ENCODE peak calls at places on chromosome 15, in five cellular contexts. K is K562, F is GM23338, X is SK-N-SH, W is HepG2. A is an unnamed sample.

GRCh38 chr15:77035999-77036471 is 34.9 kb downstream of the TSPAN3 start:
- DNase-seq in K (no peak), F (no peak), X (peak), W (no peak), A (no peak)

GRCh38 chr15:69604050-69604378 is 151.4 kb downstream of the RPLP1 start:
- DNase-seq in K (no peak), F (peak), X (no peak), W (peak), A (peak)

GRCh38 chr15:34799149-34799824 is 3.9 kb upstream of the ACTC1 start:
- DNase-seq in K (peak), F (peak), X (peak), W (no peak), A (no peak)

GRCh38 chr15:34726407-34727100 is 28.2 kb downstream of the GJD2 start:
- DNase-seq in K (no peak), F (peak), X (no peak), W (no peak), A (no peak)

GRCh38 chr15:91885714-91886265 is 32.3 kb downstream of the SLCO3A1 start:
- DNase-seq in K (no peak), F (peak), X (peak), W (no peak), A (no peak)

GRCh38 chr15:37099321-37100108 is 834 bp downstream of the MEIS2 start:
- DNase-seq in K (peak), F (peak), X (peak), W (peak), A (peak)

GRCh38 chr15:35958021-35958420 is 412.1 kb upstream of the DPH6 start:
- DNase-seq in K (no peak), F (no peak), X (peak), W (no peak), A (no peak)

GRCh38 chr15:98876461-98877369 is 130.9 kb downstream of the PGPEP1L start:
- DNase-seq in K (no peak), F (no peak), X (no peak), W (no peak), A (no peak)

GRCh38 chr15:100007609-100008008 is 274.4 kb upstream of the LYSMD4 start:
- DNase-seq in K (no peak), F (no peak), X (no peak), W (no peak), A (no peak)

GRCh38 chr15:60479361-60479684 is 381 bp upstream of the ICE2 start:
- DNase-seq in K (no peak), F (no peak), X (no peak), W (no peak), A (no peak)

GRCh38 chr15:84955089-84955848 is 26.4 kb upstream of the PDE8A start:
- DNase-seq in K (peak), F (peak), X (peak), W (peak), A (peak)

GRCh38 chr15:26261966-26262365 is 398.8 kb upstream of the ATP10A start:
- DNase-seq in K (no peak), F (no peak), X (no peak), W (no peak), A (no peak)

GRCh38 chr15:77012868-77013267 is 17.9 kb downstream of the PSTPIP1 start:
- DNase-seq in K (no peak), F (no peak), X (no peak), W (no peak), A (no peak)

GRCh38 chr15:62505761-62506160 is 340.7 kb upstream of the C2CD4B start:
- DNase-seq in K (no peak), F (no peak), X (no peak), W (no peak), A (no peak)

GRCh38 chr15:59180946-59181345 is 25.7 kb upstream of the LDHAL6B start:
- DNase-seq in K (no peak), F (no peak), X (no peak), W (no peak), A (no peak)

GRCh38 chr15:100980410-100981046 is 61.4 kb downstream of the LRRK1 start:
- DNase-seq in K (no peak), F (no peak), X (no peak), W (no peak), A (no peak)

GRCh38 chr15:68687136-68687735 is 108.4 kb downstream of the CORO2B start:
- DNase-seq in K (no peak), F (no peak), X (no peak), W (no peak), A (no peak)

GRCh38 chr15:96232335-96232734 is 98.2 kb upstream of the NR2F2 start:
- DNase-seq in K (no peak), F (no peak), X (no peak), W (no peak), A (no peak)

GRCh38 chr15:96474274-96474673 is 143.8 kb downstream of the NR2F2 start:
- DNase-seq in K (no peak), F (no peak), X (peak), W (no peak), A (no peak)

GRCh38 chr15:99476413-99477222 is 89.2 kb upstream of the MEF2A start:
- DNase-seq in K (no peak), F (no peak), X (peak), W (peak), A (no peak)

GRCh38 chr15:39774688-39775267 is 7.9 kb downstream of the FSIP1 start:
- DNase-seq in K (no peak), F (no peak), X (no peak), W (no peak), A (no peak)
- TF ChIP-seq REST in K (no peak), F (no peak), X (no peak), W (no peak), A (no peak)

GRCh38 chr15:49718234-49718633 is 97.4 kb downstream of the DTWD1 start:
- DNase-seq in K (no peak), F (no peak), X (no peak), W (no peak), A (no peak)
- H2AFZ ChIP-seq in K (no peak), F (no peak), X (no peak), W (no peak), A (no peak)

GRCh38 chr15:81330351-81331085 is 6.6 kb upstream of the STARD5 start:
- DNase-seq in K (no peak), F (no peak), X (no peak), W (no peak), A (no peak)

GRCh38 chr15:81327526-81327925 is 3.6 kb upstream of the STARD5 start:
- DNase-seq in K (no peak), F (no peak), X (no peak), W (no peak), A (no peak)

GRCh38 chr15:81326466-81327212 is 2.7 kb upstream of the STARD5 start:
- DNase-seq in K (no peak), F (no peak), X (no peak), W (no peak), A (no peak)

GRCh38 chr15:81331600-81331999 is 7.7 kb upstream of the STARD5 start:
- DNase-seq in K (peak), F (no peak), X (no peak), W (no peak), A (no peak)

DNA sequence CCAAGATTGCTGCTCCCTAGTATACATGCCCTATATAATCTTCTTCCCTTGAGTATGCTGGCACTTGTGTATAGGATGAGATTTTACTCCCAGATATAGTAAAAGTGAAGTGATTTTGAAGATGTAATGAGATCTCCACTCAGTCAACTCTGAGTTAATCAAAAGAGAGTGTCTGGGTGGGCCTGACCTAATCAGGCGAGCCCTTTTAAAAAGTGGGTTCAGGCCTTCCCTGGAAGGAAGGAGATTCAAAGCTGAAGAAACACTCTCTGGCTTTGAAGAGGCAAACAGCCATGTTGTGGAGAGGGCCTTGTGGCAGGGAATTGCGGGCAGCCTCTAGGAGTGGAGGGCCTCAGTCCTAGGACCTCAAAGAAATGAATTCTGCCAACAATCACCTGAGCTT is 5.5 kb upstream of the STARD5 start:
- DNase-seq in K (no peak), F (no peak), X (no peak), W (no peak), A (no peak)
- TF ChIP-seq REST in K (no peak), F (no peak), X (no peak), W (no peak), A (no peak)

GRCh38 chr15:81235276-81235675 is 38.6 kb downstream of the IL16 start:
- DNase-seq in K (no peak), F (no peak), X (no peak), W (no peak), A (no peak)
- H2AFZ ChIP-seq in K (no peak), F (no peak), X (no peak), W (no peak), A (no peak)

DNA sequence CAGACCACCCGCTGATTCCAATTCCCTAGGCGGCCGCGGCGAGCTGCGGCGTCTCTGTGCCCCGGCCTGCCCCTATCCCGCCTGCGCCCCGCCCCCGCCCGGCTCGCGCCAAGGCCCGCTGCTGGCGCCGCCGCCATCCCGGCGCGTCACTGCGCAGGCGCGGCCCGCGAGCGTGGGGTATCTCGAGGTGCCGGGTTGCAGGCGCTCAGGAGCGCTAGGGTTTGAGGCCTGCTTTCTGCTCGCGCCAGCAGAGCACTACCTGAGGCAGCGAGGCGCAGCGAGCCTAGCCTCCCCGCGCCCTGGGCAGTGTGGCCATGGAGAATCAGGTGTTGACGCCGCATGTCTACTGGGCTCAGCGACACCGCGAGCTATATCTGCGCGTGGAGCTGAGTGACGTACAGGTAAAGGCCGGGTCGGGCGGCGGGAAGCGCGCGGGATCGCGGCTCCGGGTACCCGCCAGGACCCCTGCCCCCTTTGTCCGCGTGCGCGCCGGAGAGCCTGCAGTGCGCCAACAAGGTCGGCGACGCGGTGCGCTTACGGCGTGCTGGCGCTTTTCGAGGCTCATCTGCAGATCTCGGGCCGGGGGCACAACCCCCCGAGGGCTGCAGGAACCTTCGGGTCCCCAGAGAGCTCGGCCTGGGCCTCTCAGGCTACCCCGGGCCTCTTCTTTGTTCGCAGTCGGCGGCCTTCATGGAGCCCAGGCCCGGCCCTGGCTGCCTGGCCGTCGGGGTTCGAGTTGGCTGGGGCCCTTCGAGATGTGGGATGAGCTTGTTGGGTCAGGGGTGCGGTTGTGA is at the start of gene HACD3:
- DNase-seq in K (peak), F (peak), X (peak), W (peak), A (peak)
- TF ChIP-seq REST in K (peak), F (no peak), X (no peak), W (no peak), A (no peak)

DNA sequence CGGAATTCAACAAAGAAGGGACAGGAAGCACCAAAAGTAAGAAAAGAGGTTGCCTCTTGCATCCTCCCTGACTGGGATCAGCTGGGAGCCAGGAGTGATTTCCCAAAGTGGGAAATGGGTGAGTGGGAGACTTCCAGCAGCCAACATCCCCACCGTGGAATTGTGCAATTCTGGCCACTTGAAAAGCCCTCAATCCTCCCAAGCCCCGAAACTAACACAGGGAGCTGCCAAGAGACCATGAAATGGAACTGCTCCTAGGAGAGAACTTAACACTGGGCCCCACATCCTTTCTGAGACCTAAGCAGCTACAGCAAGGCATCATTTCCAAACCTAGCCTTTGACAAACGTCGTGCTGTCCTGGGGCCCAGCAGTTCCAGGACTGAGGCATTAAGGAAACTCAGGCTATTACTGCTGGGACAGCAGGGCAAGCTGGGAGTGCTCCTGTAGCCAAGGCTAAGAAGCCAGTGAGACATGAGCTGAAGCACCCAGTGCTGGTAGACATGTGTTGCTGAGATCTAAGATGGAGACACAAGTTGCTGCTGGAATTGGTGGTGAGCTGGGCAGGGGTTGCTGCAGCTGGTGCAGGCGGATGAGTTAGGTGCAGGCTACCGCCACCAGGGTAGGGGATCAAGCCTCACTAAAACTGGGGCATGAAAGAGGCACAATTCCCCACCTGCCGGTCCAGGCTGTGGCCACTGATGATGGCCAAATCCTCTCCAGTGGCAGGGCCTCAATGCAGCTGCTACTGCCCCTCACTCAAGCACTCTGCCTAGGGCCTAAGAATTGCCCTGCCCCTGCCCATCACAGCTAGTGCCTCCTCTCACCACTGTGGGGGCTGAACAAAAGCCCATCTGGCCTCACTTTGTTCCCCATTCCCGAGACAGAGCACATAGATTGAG is 43.9 kb downstream of the ALDH1A2 start:
- DNase-seq in K (no peak), F (no peak), X (no peak), W (no peak), A (no peak)
- H2AFZ ChIP-seq in K (no peak), F (no peak), X (no peak), W (no peak), A (no peak)

DNA sequence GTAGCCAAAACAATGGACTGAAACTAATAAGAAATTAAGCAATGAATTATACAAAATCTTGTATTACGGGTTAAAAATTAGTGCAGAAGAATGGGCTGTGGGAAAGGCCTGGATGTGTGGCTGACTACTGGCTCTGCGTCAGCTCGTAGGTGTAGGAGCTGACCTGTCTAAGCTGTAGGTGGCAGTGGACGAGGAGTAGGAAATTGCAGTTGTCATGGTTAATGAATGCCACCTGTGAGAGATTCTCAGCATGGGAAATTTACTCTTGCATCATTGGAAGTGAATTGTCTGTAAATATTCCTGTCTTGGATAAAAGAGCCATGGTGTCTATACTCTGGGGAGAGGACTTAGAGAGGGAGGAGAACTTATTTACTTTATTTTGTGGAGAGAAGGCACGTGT is 23.4 kb downstream of the CHRNA7 start:
- DNase-seq in K (no peak), F (no peak), X (no peak), W (no peak), A (no peak)
- TF ChIP-seq REST in K (no peak), F (no peak), X (no peak), W (no peak), A (no peak)

GRCh38 chr15:66721501-66721937 is 19.5 kb downstream of the SMAD6 start:
- DNase-seq in K (peak), F (no peak), X (no peak), W (no peak), A (no peak)

GRCh38 chr15:66720206-66721010 is 18.4 kb downstream of the SMAD6 start:
- DNase-seq in K (peak), F (no peak), X (no peak), W (no peak), A (no peak)

GRCh38 chr15:66721954-66722353 is 19.9 kb downstream of the SMAD6 start:
- DNase-seq in K (no peak), F (no peak), X (no peak), W (no peak), A (no peak)

GRCh38 chr15:66719471-66719870 is 17.4 kb downstream of the SMAD6 start:
- DNase-seq in K (peak), F (no peak), X (no peak), W (no peak), A (no peak)

DNA sequence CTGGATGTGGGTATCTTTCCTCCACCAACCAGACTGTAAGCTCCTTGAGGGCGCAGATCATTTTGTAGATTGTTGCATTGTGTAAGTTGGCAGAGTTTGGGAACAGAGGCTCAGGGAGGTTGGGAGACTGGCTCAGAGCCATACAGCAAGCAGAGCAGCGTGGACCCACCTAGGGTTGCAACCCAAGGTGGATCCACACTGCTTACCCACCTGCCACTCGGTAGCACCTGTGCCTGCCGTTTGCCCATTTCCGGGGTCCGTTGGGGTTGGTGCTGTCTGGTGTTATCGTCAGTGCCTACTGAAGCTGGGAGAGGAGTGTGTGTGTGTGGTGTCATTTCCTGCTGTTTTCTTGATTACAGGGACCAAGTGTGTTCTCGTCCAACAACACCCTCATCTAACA is 19.0 kb downstream of the SMAD6 start:
- DNase-seq in K (no peak), F (no peak), X (no peak), W (no peak), A (no peak)
- H2AFZ ChIP-seq in K (no peak), F (no peak), X (no peak), W (no peak), A (no peak)

GRCh38 chr15:22893881-22894280 is 55.4 kb downstream of the NIPA2 start:
- DNase-seq in K (no peak), F (peak), X (no peak), W (no peak), A (no peak)

GRCh38 chr15:22893081-22893480 is 54.6 kb downstream of the NIPA2 start:
- DNase-seq in K (no peak), F (no peak), X (no peak), W (no peak), A (no peak)

GRCh38 chr15:22892333-22892732 is 53.9 kb downstream of the NIPA2 start:
- DNase-seq in K (peak), F (no peak), X (no peak), W (no peak), A (no peak)

GRCh38 chr15:22891426-22892210 is 53.2 kb downstream of the NIPA2 start:
- DNase-seq in K (no peak), F (no peak), X (no peak), W (no peak), A (no peak)

GRCh38 chr15:22895465-22896190 is 57.2 kb downstream of the NIPA2 start:
- DNase-seq in K (peak), F (no peak), X (no peak), W (no peak), A (peak)
- TF ChIP-seq REST in K (no peak), F (no peak), X (no peak), W (no peak), A (no peak)

A was measured in HCT116.